ENCODE peak calls at places on chromosomes 4 and X, in seven cellular contexts. T is A172; Y is activated CD4-positive, alpha-beta T cell treated with anti-CD3 and anti-CD28 coated beads for 36 hours; E is HS-5; W is H54; B is sciatic nerve; O is dermis microvascular lymphatic vessel endothelial cell. C is an unnamed sample.

GRCh38 chr4:123421227-123421941 is 24.8 kb downstream of the SPRY1 start:
- DNase-seq in Y (no peak), W (no peak), O (no peak), E (no peak), B (no peak), T (no peak), C (no peak)

GRCh38 chr4:7850489-7850888 is 89.2 kb downstream of the AFAP1 start:
- DNase-seq in T (no peak), O (no peak), E (no peak), B (no peak), Y (no peak), W (no peak), C (no peak)

GRCh38 chrX:42732506-42732905 is 45.5 kb downstream of the PPP1R2C start:
- DNase-seq in W (no peak), B (no peak), O (no peak), Y (no peak), E (no peak), T (no peak), C (no peak)

GRCh38 chr4:107379054-107379869 is 340.8 kb downstream of the PAPSS1 start:
- DNase-seq in T (peak; percentile 13), W (no peak), Y (no peak), E (peak; percentile 2), O (peak; percentile 7), B (no peak), C (no peak)

GRCh38 chrX:22520128-22520828 is 247.6 kb downstream of the CBLL2 start:
- DNase-seq in E (no peak), T (peak; percentile 51), Y (no peak), B (no peak), W (no peak), O (peak; percentile 79), C (no peak)

GRCh38 chrX:46236411-46236810 is 308.8 kb downstream of the ZNF674 start:
- DNase-seq in Y (peak; percentile 4), E (no peak), T (no peak), B (no peak), O (no peak), W (no peak), C (no peak)

GRCh38 chrX:69128573-69128972 is 36.7 kb downstream of the PJA1 start:
- DNase-seq in O (no peak), W (no peak), T (no peak), Y (no peak), E (no peak), B (no peak), C (no peak)

GRCh38 chr4:78704981-78705757 is 71.0 kb upstream of the BMP2K start:
- DNase-seq in Y (no peak), T (peak; percentile 19), W (no peak), E (peak; percentile 40), B (no peak), O (peak; percentile 12), C (peak; percentile 30)

GRCh38 chr4:79852305-79852730 is 220.7 kb downstream of the ANTXR2 start:
- DNase-seq in E (peak; percentile 11), T (no peak), Y (no peak), W (no peak), B (no peak), O (peak; percentile 52), C (no peak)

GRCh38 chrX:155876704-155877103 is 4.4 kb upstream of the VAMP7 start:
- DNase-seq in T (no peak), B (no peak), Y (no peak), E (no peak), O (no peak), W (no peak), C (no peak)

GRCh38 chrX:13270360-13270759 is 49.5 kb downstream of the ATXN3L start:
- DNase-seq in B (no peak), O (no peak), E (no peak), T (no peak), Y (no peak), W (no peak), C (no peak)

GRCh38 chrX:137574784-137575298 is 8.9 kb downstream of the ZIC3 start:
- DNase-seq in O (no peak), E (no peak), Y (no peak), W (no peak), T (no peak), B (no peak), C (no peak)

GRCh38 chrX:41447897-41448296 is 754 bp downstream of the NYX start:
- DNase-seq in O (no peak), T (no peak), B (no peak), E (no peak), Y (no peak), W (no peak), C (no peak)

GRCh38 chr4:151641167-151641566 is 119.6 kb downstream of the GATB start:
- DNase-seq in Y (no peak), W (no peak), E (peak; percentile 19), B (no peak), O (no peak), T (peak; percentile 21), C (peak; percentile 29)

GRCh38 chr4:156195914-156196313 is 242.2 kb upstream of the CTSO start:
- DNase-seq in E (no peak), B (no peak), O (no peak), W (no peak), T (no peak), Y (no peak), C (no peak)

GRCh38 chrX:46647251-46647650 is 73.7 kb downstream of the CHST7 start:
- DNase-seq in Y (no peak), O (no peak), T (no peak), E (no peak), B (no peak), W (no peak), C (peak; percentile 9)

GRCh38 chr4:79856196-79856595 is 216.8 kb downstream of the ANTXR2 start:
- DNase-seq in W (no peak), O (no peak), E (no peak), T (no peak), B (no peak), Y (no peak), C (no peak)

GRCh38 chr4:1500966-1501753 is 94.9 kb upstream of the NKX1-1 start:
- DNase-seq in Y (no peak), E (no peak), O (no peak), T (no peak), W (no peak), B (peak; percentile 17), C (no peak)